ENCODE peak calls at places on chromosomes 3 and 15, in five cellular contexts. F is astrocyte, W is HCT116, O is fibroblast of lung, I is uterus. H is an unnamed sample. For H3K4me1, the result is how much of the 10 kb centered on the place peaks cover.

GRCh38 chr3:63151893-63152292 is 126.2 kb upstream of the SYNPR start:
- DNase-seq in F (no peak), W (no peak), O (no peak), I (no peak), H (no peak)

GRCh38 chr3:54783611-54784010 is 144.2 kb downstream of the LRTM1 start:
- DNase-seq in F (peak), W (no peak), O (no peak), I (no peak), H (no peak)

GRCh38 chr3:128554100-128554464 is 61.1 kb upstream of the GATA2 start:
- DNase-seq in F (peak), W (no peak), O (peak), I (no peak), H (no peak)

GRCh38 chr3:84717894-84718293 is 240.9 kb upstream of the CADM2 start:
- DNase-seq in F (no peak), W (no peak), O (no peak), I (no peak), H (no peak)

GRCh38 chr3:56303508-56303907 is 164.8 kb downstream of the ERC2 start:
- DNase-seq in F (peak), W (peak), O (peak), I (no peak), H (peak)

GRCh38 chr3:124611520-124611919 is 118.7 kb upstream of the UMPS start:
- DNase-seq in F (no peak), W (no peak), O (no peak), I (no peak), H (peak)

GRCh38 chr3:43773273-43774104 is 82.8 kb downstream of the ABHD5 start:
- DNase-seq in F (no peak), W (no peak), O (no peak), I (no peak), H (no peak)

GRCh38 chr3:186998937-186999368 is 68.6 kb downstream of the ST6GAL1 start:
- DNase-seq in F (no peak), W (no peak), O (no peak), I (no peak), H (no peak)

GRCh38 chr3:108455212-108455705 is 55.1 kb downstream of the MYH15 start:
- DNase-seq in F (peak), W (no peak), O (no peak), I (no peak), H (no peak)

GRCh38 chr3:127573916-127574315 is 16.6 kb downstream of the TPRA1 start:
- DNase-seq in F (no peak), W (no peak), O (no peak), I (no peak), H (no peak)

GRCh38 chr15:66654718-66655375 is 47.2 kb upstream of the SMAD6 start:
- DNase-seq in F (no peak), W (no peak), O (no peak), I (no peak), H (no peak)

GRCh38 chr3:32401541-32402052 is 9.9 kb downstream of the CMTM7 start:
- DNase-seq in F (peak), W (no peak), O (peak), I (peak), H (peak)

GRCh38 chr3:48662140-48662752 is 440 bp downstream of the CELSR3 start:
- DNase-seq in F (no peak), W (no peak), O (no peak), I (no peak), H (no peak)

GRCh38 chr3:63523100-63523499 is 129.4 kb upstream of the SNTN start:
- DNase-seq in F (peak), W (peak), O (no peak), I (no peak), H (no peak)

GRCh38 chr15:50244153-50244552 is 21.4 kb downstream of the HDC start:
- DNase-seq in F (no peak), W (no peak), O (no peak), I (no peak), H (no peak)

GRCh38 chr3:187822402-187822801 is 77.1 kb upstream of the BCL6 start:
- DNase-seq in F (no peak), W (no peak), O (no peak), I (no peak), H (no peak)

GRCh38 chr3:19947549-19948071 is 713 bp downstream of the RAB5A start:
- DNase-seq in F (peak), W (peak), O (peak), I (peak), H (peak)

GRCh38 chr15:21261965-21262850 is 178.1 kb downstream of the POTEB3 start:
- DNase-seq in F (no peak), W (no peak), O (no peak), I (peak), H (no peak)

GRCh38 chr3:167662919-167663400 is 9.2 kb upstream of the WDR49 start:
- DNase-seq in F (no peak), W (no peak), O (peak), I (no peak), H (no peak)

GRCh38 chr3:185560676-185561075 is 8.3 kb upstream of the LIPH start:
- DNase-seq in F (no peak), W (no peak), O (no peak), I (no peak), H (no peak)

GRCh38 chr3:185561374-185561943 is 9.1 kb upstream of the LIPH start:
- DNase-seq in F (no peak), W (no peak), O (no peak), I (no peak), H (no peak)

GRCh38 chr3:185558395-185558794 is 6.0 kb upstream of the LIPH start:
- DNase-seq in F (no peak), W (peak), O (no peak), I (no peak), H (peak)

GRCh38 chr3:185561958-185562357 is 9.6 kb upstream of the LIPH start:
- DNase-seq in F (no peak), W (no peak), O (no peak), I (no peak), H (no peak)

GRCh38 chr3:185559706-185560090 is 7.3 kb upstream of the LIPH start:
- DNase-seq in F (no peak), W (no peak), O (no peak), I (no peak), H (no peak)
- H3K4me3 ChIP-seq in F (no peak), W (peak), O (no peak), I (no peak), H (no peak)

GRCh38 chr3:58063424-58063823 is 55.2 kb downstream of the FLNB start:
- DNase-seq in F (peak), W (no peak), O (peak), I (peak), H (peak)
- H3K4me1 ChIP-seq in F (half or more), W (under half), O (under half), I (under half), H (under half)

GRCh38 chr3:58250093-58250707 is 12.6 kb downstream of the ABHD6 start:
- DNase-seq in F (no peak), W (no peak), O (no peak), I (no peak), H (peak)
- H3K4me3 ChIP-seq in F (no peak), W (no peak), O (no peak), I (no peak), H (peak)

GRCh38 chr3:13557926-13558325 is 9.0 kb downstream of the FBLN2 start:
- DNase-seq in F (no peak), W (no peak), O (no peak), I (no peak), H (no peak)
- H3K4me1 ChIP-seq in F (under half), W (under half), O (under half), I (under half), H (under half)

GRCh38 chr3:72178463-72179106 is 393.6 kb upstream of the PROK2 start:
- DNase-seq in F (no peak), W (no peak), O (no peak), I (no peak), H (no peak)

GRCh38 chr3:72174890-72175289 is 389.9 kb upstream of the PROK2 start:
- DNase-seq in F (no peak), W (no peak), O (no peak), I (no peak), H (no peak)

GRCh38 chr3:72177075-72178050 is 392.4 kb upstream of the PROK2 start:
- DNase-seq in F (peak), W (no peak), O (peak), I (peak), H (no peak)

GRCh38 chr3:72175305-72175858 is 390.4 kb upstream of the PROK2 start:
- DNase-seq in F (no peak), W (no peak), O (no peak), I (no peak), H (no peak)

DNA sequence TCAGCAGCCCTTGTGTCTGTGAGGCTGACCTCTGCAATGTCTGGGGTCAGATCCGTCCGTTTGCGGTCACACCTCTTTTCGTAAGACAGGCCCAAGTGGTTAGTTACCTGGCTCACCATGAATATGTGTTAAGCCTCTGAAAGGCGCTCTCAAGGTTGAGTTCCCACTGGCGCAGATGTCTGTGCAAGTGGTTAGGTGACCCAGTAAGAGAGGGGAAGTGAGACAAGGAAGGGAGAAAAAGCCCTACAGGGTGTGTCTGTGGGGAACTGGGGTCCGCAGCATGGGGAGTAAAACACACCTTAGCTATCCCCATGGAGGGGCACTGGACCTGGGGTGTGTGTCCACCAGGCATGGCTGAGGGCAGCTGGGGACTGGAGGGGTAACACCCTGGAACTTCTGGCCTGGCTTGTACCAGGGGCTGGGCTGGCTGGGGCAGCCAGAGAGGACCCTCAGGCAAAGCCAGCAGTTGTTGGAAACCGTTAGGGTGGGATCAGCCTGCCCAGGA is 391.6 kb upstream of the PROK2 start:
- DNase-seq in F (no peak), W (no peak), O (no peak), I (no peak), H (no peak)
- H3K4me3 ChIP-seq in F (no peak), W (no peak), O (no peak), I (no peak), H (no peak)

DNA sequence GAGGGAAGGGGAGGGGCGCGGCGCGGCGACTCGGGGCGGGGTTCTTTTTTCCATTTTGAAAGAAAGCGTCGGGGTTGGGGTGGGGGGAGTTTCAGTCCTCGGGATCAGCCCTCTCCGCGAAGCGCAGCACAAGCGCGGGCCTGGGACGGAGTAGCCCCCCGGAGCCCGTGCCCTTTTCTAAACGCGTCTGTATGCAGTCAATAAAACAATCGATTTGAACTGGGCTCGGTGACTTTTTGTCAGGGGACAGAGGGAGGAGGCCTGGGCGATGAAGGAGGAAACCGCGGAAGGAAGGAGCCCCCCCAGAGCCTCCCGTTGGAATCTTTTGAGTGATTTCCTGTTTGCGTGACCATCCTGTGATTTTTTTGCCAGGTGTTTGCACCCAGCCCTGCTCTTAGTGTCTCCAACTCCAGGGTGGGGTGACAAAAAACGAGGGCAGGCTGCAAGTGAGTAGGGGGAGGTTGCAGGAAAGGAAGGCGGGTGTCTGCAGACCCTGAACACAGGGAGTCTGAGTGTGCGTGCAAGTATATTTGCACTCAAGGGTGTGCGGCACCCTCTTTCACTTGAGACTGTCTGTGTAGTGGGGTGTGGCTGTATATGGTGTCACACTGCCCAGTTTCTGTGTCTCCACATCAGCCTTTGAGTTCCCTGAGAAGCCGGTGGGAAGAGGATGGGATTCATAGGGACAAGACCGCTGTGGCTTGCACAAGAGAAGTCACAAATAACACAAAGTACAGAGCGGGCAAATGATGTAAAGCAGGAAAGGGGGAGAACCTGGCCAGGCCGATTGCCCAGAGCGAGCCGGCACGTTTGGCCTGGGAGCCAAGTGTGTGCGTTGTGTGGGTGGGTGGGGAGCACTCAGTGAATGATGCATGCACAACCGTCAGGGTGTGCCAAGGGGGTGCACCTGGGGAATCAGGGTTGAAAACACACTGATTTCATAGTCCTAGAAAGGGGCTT is 6.5 kb downstream of the ISLR2 start:
- DNase-seq in F (no peak), W (no peak), O (no peak), I (peak), H (no peak)
- H3K4me1 ChIP-seq in F (under half), W (under half), O (under half), I (under half), H (under half)

DNA sequence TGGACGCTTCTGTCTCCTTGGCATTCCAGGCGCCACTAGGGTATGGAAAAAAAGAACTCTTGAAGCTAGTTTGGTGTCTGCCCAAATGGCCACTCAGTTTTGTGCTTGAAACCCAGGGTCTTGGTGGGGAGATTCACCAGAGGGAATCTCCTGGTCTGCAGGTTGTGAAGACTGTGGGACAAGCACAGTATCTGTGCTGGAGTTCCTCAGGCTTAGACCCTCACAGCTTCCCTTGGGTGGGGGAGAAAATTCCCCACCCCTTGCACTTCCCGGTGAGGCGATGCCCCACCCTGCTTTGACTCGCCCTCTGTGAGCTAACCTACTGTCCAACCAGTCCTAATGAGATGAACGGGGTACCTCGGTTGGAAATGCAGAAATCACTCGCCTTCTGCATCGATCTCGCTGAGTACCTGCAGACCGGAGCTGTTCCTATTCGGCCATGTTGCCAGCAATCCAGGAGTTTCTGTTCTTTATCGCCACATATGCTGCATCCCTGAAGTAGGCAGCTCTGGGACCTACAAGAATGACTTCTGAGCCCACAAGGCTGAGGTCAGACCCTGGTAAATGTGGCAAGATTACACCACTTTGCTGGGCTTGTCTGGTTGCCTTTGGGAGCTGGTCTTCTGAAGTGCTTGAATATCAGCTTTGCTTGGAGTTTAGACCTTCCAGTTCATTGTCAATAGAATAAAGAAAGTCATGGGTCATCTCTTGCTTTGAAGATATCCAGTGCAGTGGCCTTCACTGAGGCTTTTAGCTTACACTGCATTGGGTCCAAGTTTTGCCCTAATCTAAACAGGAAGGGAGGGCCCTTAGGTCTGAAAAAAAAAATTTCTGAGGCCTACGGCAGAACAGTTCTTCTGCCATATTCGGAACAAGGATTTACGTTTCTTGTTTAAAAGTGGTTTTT is 51.0 kb downstream of the SLC2A2 start:
- DNase-seq in F (no peak), W (no peak), O (no peak), I (no peak), H (no peak)
- H3K4me3 ChIP-seq in F (no peak), W (no peak), O (no peak), I (no peak), H (no peak)

GRCh38 chr15:77505556-77505955 is 84.9 kb downstream of the HMG20A start:
- DNase-seq in F (no peak), W (no peak), O (no peak), I (no peak), H (no peak)
- H3K4me1 ChIP-seq in F (under half), W (under half), O (under half), I (under half), H (under half)

DNA sequence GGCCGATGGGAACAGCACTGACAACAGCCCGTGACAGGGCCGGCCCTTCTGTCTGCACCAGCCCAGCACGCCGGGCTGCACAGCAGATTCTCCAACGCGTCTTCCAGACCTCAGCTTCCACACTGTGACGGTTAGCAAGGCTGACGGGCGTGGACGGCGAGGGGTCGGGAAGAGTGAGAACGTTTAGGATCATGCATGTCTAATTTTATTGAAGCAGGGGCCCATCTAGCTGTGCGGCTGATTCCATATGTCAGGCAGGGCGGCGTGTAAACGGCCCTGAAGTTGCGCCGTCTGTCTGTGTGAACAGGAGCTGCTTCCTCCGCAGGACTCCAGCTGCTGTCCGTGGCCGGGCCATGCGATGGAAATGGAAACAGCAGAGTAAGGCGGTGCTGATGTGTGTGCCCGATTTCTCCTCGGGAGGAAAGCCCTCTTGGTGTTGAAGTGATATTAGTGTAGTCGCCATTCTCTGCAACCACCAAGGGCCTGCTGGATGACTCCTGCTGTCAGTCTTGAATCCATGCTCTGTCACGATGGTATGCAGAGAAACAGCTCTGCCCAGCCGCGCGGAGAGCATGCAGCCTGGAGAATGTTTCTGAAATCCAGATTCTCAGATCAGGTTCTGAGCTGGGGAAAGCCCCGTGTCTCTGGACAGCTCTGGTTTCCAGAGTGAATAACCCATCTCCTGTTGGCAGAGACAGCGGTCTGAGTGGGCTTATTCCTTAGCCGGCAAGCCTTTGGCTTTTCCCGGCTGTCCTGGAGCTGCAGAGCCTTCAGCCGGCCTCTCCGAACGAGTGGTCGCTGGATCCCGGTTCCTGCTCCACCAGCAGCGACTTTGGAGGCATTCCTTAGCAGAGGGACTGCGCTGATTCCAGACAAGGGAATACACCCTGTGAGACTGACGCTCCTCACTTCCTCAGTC is 158.1 kb upstream of the UBE3A start:
- DNase-seq in F (no peak), W (no peak), O (no peak), I (no peak), H (no peak)
- H3K4me3 ChIP-seq in F (no peak), W (no peak), O (no peak), I (no peak), H (no peak)